ENCODE peak calls at places on chromosomes 11 and 22, in six cellular contexts. One of them, this sample, is unnamed. For H3K9me3, the result is how much of the 10 kb centered on the place peaks cover.

GRCh38 chr11:125944350-125945010 is 1.4 kb upstream of the VSIG10L2 start:
- DNase-seq in AG04450: no peak
- DNase-seq in A549: no peak
- DNase-seq in left ventricle myocardium inferior: no peak
- DNase-seq in neuronal stem cell: no peak
- DNase-seq in DND-41: no peak
- DNase-seq in this sample: no peak

GRCh38 chr11:16923987-16924386 is 90.2 kb downstream of the PLEKHA7 start:
- DNase-seq in AG04450: no peak
- DNase-seq in A549: no peak
- DNase-seq in left ventricle myocardium inferior: no peak
- DNase-seq in neuronal stem cell: no peak
- DNase-seq in DND-41: no peak
- DNase-seq in this sample: no peak

GRCh38 chr11:130157840-130158239 is 1.7 kb upstream of the ST14 start:
- DNase-seq in AG04450: no peak
- DNase-seq in A549: no peak
- DNase-seq in left ventricle myocardium inferior: no peak
- DNase-seq in neuronal stem cell: no peak
- DNase-seq in DND-41: no peak
- DNase-seq in this sample: no peak

GRCh38 chr11:104968856-104969776 is 742 bp upstream of the CASP4 start:
- DNase-seq in AG04450: no peak
- DNase-seq in A549: no peak
- DNase-seq in left ventricle myocardium inferior: peak
- DNase-seq in neuronal stem cell: no peak
- DNase-seq in DND-41: peak
- DNase-seq in this sample: no peak

GRCh38 chr11:19241260-19242183 is 777 bp upstream of the E2F8 start:
- DNase-seq in AG04450: no peak
- DNase-seq in A549: peak
- DNase-seq in left ventricle myocardium inferior: peak
- DNase-seq in neuronal stem cell: peak
- DNase-seq in DND-41: peak
- DNase-seq in this sample: no peak

GRCh38 chr11:70124321-70125061 is 46.4 kb downstream of the ANO1 start:
- DNase-seq in AG04450: no peak
- DNase-seq in A549: no peak
- DNase-seq in left ventricle myocardium inferior: no peak
- DNase-seq in neuronal stem cell: no peak
- DNase-seq in DND-41: no peak
- DNase-seq in this sample: no peak

GRCh38 chr11:12287009-12287373 is 90.4 kb upstream of the PARVA start:
- DNase-seq in AG04450: peak
- DNase-seq in A549: peak
- DNase-seq in left ventricle myocardium inferior: no peak
- DNase-seq in neuronal stem cell: no peak
- DNase-seq in DND-41: no peak
- DNase-seq in this sample: no peak

GRCh38 chr22:36924151-36924698 is 10.8 kb downstream of the CSF2RB start:
- DNase-seq in AG04450: no peak
- DNase-seq in A549: no peak
- DNase-seq in left ventricle myocardium inferior: no peak
- DNase-seq in neuronal stem cell: no peak
- DNase-seq in DND-41: no peak
- DNase-seq in this sample: no peak

GRCh38 chr11:69593851-69594250 is 47.1 kb upstream of the CCND1 start:
- DNase-seq in AG04450: no peak
- DNase-seq in A549: peak
- DNase-seq in left ventricle myocardium inferior: no peak
- DNase-seq in neuronal stem cell: no peak
- DNase-seq in DND-41: no peak
- DNase-seq in this sample: no peak

DNA sequence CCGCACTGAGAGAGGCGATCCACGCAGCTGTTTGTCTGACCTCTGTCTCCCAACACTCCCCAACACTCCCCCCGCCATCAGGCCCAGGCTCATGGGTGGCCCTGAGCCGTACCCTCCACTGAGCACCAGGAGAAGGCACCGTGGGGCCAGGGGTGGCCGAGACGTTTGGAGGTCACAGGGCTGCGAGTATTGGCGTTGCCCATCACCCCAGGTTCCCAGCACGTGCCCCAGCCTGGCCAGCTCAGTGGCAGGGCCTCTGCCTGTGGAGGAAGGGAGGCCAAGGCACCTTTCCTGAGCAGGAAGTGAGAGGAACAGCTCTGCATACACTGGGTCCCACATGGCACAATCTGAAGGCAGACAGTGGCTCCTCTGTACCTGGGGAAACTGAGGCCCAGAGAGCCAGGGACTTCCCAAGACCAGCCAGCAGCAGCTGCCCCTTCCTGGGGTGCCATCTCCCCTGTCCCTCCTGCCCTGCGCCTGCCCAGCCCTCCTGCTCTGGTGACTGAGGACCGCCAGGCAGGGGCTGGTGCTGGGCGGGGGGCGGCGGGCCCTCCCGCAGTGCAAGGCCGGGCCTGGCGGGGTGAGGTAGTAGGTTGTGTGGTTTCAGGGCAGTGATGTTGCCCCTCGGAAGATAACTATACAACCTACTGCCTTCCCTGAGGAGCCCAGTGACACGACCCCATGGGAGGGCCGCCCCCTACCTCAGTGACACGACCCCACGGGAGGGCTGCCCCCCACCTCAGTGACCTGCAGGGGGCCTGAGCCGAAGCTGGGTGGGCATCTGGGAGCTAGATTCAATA is 37.0 kb upstream of the PPARA start:
- DNase-seq in AG04450: no peak
- DNase-seq in A549: no peak
- DNase-seq in left ventricle myocardium inferior: no peak
- DNase-seq in neuronal stem cell: no peak
- DNase-seq in DND-41: no peak
- DNase-seq in this sample: no peak
- H3K27ac ChIP-seq in AG04450: no peak
- H3K27ac ChIP-seq in A549: peak
- H3K27ac ChIP-seq in left ventricle myocardium inferior: peak
- H3K27ac ChIP-seq in neuronal stem cell: no peak
- H3K27ac ChIP-seq in DND-41: no peak
- H3K27ac ChIP-seq in this sample: no peak

GRCh38 chr11:48237727-48238126 is 7.2 kb upstream of the OR4X2 start:
- DNase-seq in AG04450: no peak
- DNase-seq in A549: no peak
- DNase-seq in left ventricle myocardium inferior: no peak
- DNase-seq in neuronal stem cell: no peak
- DNase-seq in DND-41: no peak
- DNase-seq in this sample: no peak
- H3K9me3 ChIP-seq in AG04450: under half
- H3K9me3 ChIP-seq in A549: under half
- H3K9me3 ChIP-seq in left ventricle myocardium inferior: under half
- H3K9me3 ChIP-seq in neuronal stem cell: under half
- H3K9me3 ChIP-seq in DND-41: under half
- H3K9me3 ChIP-seq in this sample: under half

DNA sequence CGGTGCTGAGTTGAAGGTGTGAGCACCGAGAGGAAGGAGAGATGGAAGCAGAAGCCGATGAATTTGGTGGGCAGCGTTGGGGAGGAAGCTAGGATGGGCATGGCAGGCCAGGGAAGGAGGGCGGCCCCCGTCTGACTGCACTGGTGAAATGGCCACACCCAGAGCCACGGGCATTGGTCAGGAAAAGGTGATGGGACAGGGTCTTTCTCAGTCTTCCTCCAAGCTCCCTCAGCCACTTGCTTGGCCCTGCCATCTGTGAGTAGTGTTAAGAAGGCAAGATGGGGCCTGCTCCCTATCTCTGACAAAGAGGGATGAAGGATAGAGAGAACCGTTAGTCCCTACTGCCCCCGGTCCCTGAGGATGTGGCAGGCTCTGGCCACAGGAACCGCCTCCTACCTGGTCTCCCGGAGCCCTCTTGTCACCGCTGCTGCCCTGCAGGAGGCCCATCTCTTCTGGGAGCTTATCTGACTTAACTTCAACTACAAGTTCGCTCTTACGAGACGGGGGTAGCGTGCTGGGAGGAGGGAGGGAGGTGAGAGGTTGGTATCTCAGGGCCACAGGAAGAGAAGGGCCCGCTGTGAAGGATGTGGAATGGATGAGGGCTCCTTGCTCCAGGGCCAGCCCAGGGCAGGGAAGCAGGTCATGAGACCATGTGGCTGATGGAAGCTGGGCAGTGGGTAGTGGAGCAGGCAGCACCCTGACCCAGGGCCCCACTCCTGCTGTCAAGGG is 6.8 kb downstream of the MCAM start:
- DNase-seq in AG04450: no peak
- DNase-seq in A549: no peak
- DNase-seq in left ventricle myocardium inferior: no peak
- DNase-seq in neuronal stem cell: no peak
- DNase-seq in DND-41: no peak
- DNase-seq in this sample: no peak
- H3K27ac ChIP-seq in AG04450: no peak
- H3K27ac ChIP-seq in A549: no peak
- H3K27ac ChIP-seq in left ventricle myocardium inferior: peak
- H3K27ac ChIP-seq in neuronal stem cell: no peak
- H3K27ac ChIP-seq in DND-41: no peak
- H3K27ac ChIP-seq in this sample: no peak

GRCh38 chr22:49048591-49048990 is 779.1 kb downstream of the BRD1 start:
- DNase-seq in AG04450: no peak
- DNase-seq in A549: no peak
- DNase-seq in left ventricle myocardium inferior: no peak
- DNase-seq in neuronal stem cell: no peak
- DNase-seq in DND-41: no peak
- DNase-seq in this sample: no peak
- H3K9me3 ChIP-seq in AG04450: half or more
- H3K9me3 ChIP-seq in A549: under half
- H3K9me3 ChIP-seq in left ventricle myocardium inferior: under half
- H3K9me3 ChIP-seq in neuronal stem cell: under half
- H3K9me3 ChIP-seq in DND-41: under half
- H3K9me3 ChIP-seq in this sample: under half

DNA sequence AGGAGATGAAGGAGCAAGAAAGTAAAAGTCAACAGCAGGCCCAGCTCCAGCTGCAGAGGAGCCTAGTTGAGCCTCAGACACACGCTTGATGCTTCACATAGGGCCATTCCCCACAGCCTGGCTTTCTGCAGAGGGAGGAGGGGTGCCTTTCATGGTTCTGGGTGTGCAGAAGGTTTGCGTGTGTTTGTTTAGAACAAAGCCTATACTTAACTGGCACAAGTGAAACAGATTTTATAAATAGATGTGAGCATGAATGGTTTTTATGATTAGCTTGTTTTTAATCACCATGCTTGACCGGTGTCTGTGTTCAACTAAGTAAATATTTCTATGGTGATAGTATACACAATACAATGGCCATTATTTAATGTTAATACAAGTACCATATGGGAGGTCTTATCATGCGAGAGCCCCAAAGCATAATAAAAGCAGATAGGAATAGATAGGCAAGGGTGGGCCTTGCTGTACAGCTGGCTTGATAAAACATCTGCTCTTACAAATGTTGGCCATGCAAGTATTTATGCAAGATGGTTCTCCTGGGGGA is 290.2 kb downstream of the ETS1 start:
- DNase-seq in AG04450: no peak
- DNase-seq in A549: no peak
- DNase-seq in left ventricle myocardium inferior: no peak
- DNase-seq in neuronal stem cell: no peak
- DNase-seq in DND-41: peak
- DNase-seq in this sample: peak
- H3K27ac ChIP-seq in AG04450: no peak
- H3K27ac ChIP-seq in A549: no peak
- H3K27ac ChIP-seq in left ventricle myocardium inferior: peak
- H3K27ac ChIP-seq in neuronal stem cell: no peak
- H3K27ac ChIP-seq in DND-41: no peak
- H3K27ac ChIP-seq in this sample: peak

This sample was measured in CD4-positive, alpha-beta T cell.